ENCODE peak calls at places on chromosomes 5 and 9, in ten cellular contexts. One of them, this sample, is unnamed.

GRCh38 chr9:93580654-93581380 is 4.4 kb downstream of the PHF2 start:
- DNase-seq in T1000: no peak
- DNase-seq in NCI-H524: no peak
- DNase-seq in H54: no peak
- DNase-seq in activated naive CD4-positive, alpha-beta T cell: no peak
- DNase-seq in A172: no peak
- DNase-seq in GM04503: no peak
- DNase-seq in left ventricle myocardium superior: no peak
- DNase-seq in NCI-H1092: no peak
- DNase-seq in fibroblast of lung: no peak
- DNase-seq in this sample: no peak

GRCh38 chr9:3398232-3398648 is 127.6 kb downstream of the RFX3 start:
- DNase-seq in T1000: no peak
- DNase-seq in NCI-H524: no peak
- DNase-seq in H54: no peak
- DNase-seq in activated naive CD4-positive, alpha-beta T cell: no peak
- DNase-seq in A172: no peak
- DNase-seq in GM04503: no peak
- DNase-seq in left ventricle myocardium superior: no peak
- DNase-seq in NCI-H1092: no peak
- DNase-seq in fibroblast of lung: no peak
- DNase-seq in this sample: no peak

GRCh38 chr9:357560-357959 is 142.9 kb downstream of the DOCK8 start:
- DNase-seq in T1000: no peak
- DNase-seq in NCI-H524: no peak
- DNase-seq in H54: no peak
- DNase-seq in activated naive CD4-positive, alpha-beta T cell: no peak
- DNase-seq in A172: no peak
- DNase-seq in GM04503: no peak
- DNase-seq in left ventricle myocardium superior: no peak
- DNase-seq in NCI-H1092: no peak
- DNase-seq in fibroblast of lung: no peak
- DNase-seq in this sample: no peak

GRCh38 chr9:249025-249424 is 34.4 kb downstream of the DOCK8 start:
- DNase-seq in T1000: no peak
- DNase-seq in NCI-H524: no peak
- DNase-seq in H54: no peak
- DNase-seq in activated naive CD4-positive, alpha-beta T cell: no peak
- DNase-seq in A172: peak; percentile 72
- DNase-seq in GM04503: no peak
- DNase-seq in left ventricle myocardium superior: no peak
- DNase-seq in NCI-H1092: no peak
- DNase-seq in fibroblast of lung: no peak
- DNase-seq in this sample: peak; percentile 14

GRCh38 chr5:74103131-74104023 is 477.4 kb downstream of the ARHGEF28 start:
- DNase-seq in T1000: no peak
- DNase-seq in NCI-H524: no peak
- DNase-seq in H54: no peak
- DNase-seq in activated naive CD4-positive, alpha-beta T cell: no peak
- DNase-seq in A172: no peak
- DNase-seq in GM04503: no peak
- DNase-seq in left ventricle myocardium superior: no peak
- DNase-seq in NCI-H1092: no peak
- DNase-seq in fibroblast of lung: peak; percentile 22
- DNase-seq in this sample: no peak

GRCh38 chr5:107533946-107534876 is 136.5 kb downstream of the EFNA5 start:
- DNase-seq in T1000: no peak
- DNase-seq in NCI-H524: peak; percentile 21
- DNase-seq in H54: no peak
- DNase-seq in activated naive CD4-positive, alpha-beta T cell: no peak
- DNase-seq in A172: no peak
- DNase-seq in GM04503: no peak
- DNase-seq in left ventricle myocardium superior: no peak
- DNase-seq in NCI-H1092: no peak
- DNase-seq in fibroblast of lung: no peak
- DNase-seq in this sample: no peak

GRCh38 chr9:124675261-124676158 is 95.6 kb downstream of the NR6A1 start:
- DNase-seq in T1000: no peak
- DNase-seq in NCI-H524: no peak
- DNase-seq in H54: no peak
- DNase-seq in activated naive CD4-positive, alpha-beta T cell: no peak
- DNase-seq in A172: no peak
- DNase-seq in GM04503: no peak
- DNase-seq in left ventricle myocardium superior: no peak
- DNase-seq in NCI-H1092: no peak
- DNase-seq in fibroblast of lung: no peak
- DNase-seq in this sample: no peak

GRCh38 chr5:2917093-2917492 is 165.6 kb upstream of the IRX2 start:
- DNase-seq in T1000: no peak
- DNase-seq in NCI-H524: no peak
- DNase-seq in H54: no peak
- DNase-seq in activated naive CD4-positive, alpha-beta T cell: no peak
- DNase-seq in A172: no peak
- DNase-seq in GM04503: no peak
- DNase-seq in left ventricle myocardium superior: no peak
- DNase-seq in NCI-H1092: no peak
- DNase-seq in fibroblast of lung: no peak
- DNase-seq in this sample: no peak

GRCh38 chr9:72554221-72554641 is 32.8 kb downstream of the TMC1 start:
- DNase-seq in T1000: peak; percentile 4
- DNase-seq in NCI-H524: no peak
- DNase-seq in H54: no peak
- DNase-seq in activated naive CD4-positive, alpha-beta T cell: no peak
- DNase-seq in A172: peak; percentile 53
- DNase-seq in GM04503: peak; percentile 98
- DNase-seq in left ventricle myocardium superior: no peak
- DNase-seq in NCI-H1092: no peak
- DNase-seq in fibroblast of lung: peak; percentile 67
- DNase-seq in this sample: peak; percentile 34

GRCh38 chr9:88574993-88575392 is 40.0 kb downstream of the NXNL2 start:
- DNase-seq in T1000: no peak
- DNase-seq in NCI-H524: peak; percentile 29
- DNase-seq in H54: no peak
- DNase-seq in activated naive CD4-positive, alpha-beta T cell: no peak
- DNase-seq in A172: peak; percentile 56
- DNase-seq in GM04503: no peak
- DNase-seq in left ventricle myocardium superior: no peak
- DNase-seq in NCI-H1092: no peak
- DNase-seq in fibroblast of lung: peak; percentile 47
- DNase-seq in this sample: peak; percentile 30

GRCh38 chr5:10420926-10421325 is 20.8 kb upstream of the ROPN1L start:
- DNase-seq in T1000: no peak
- DNase-seq in NCI-H524: no peak
- DNase-seq in H54: no peak
- DNase-seq in activated naive CD4-positive, alpha-beta T cell: no peak
- DNase-seq in A172: no peak
- DNase-seq in GM04503: no peak
- DNase-seq in left ventricle myocardium superior: no peak
- DNase-seq in NCI-H1092: no peak
- DNase-seq in fibroblast of lung: no peak
- DNase-seq in this sample: no peak

GRCh38 chr9:70478963-70479641 is 64.6 kb upstream of the KLF9 start:
- DNase-seq in T1000: no peak
- DNase-seq in NCI-H524: no peak
- DNase-seq in H54: no peak
- DNase-seq in activated naive CD4-positive, alpha-beta T cell: no peak
- DNase-seq in A172: no peak
- DNase-seq in GM04503: no peak
- DNase-seq in left ventricle myocardium superior: no peak
- DNase-seq in NCI-H1092: no peak
- DNase-seq in fibroblast of lung: peak; percentile 84
- DNase-seq in this sample: no peak

GRCh38 chr9:98345011-98345410 is 89.6 kb upstream of the TBC1D2 start:
- DNase-seq in T1000: no peak
- DNase-seq in NCI-H524: peak; percentile 87
- DNase-seq in H54: no peak
- DNase-seq in activated naive CD4-positive, alpha-beta T cell: no peak
- DNase-seq in A172: no peak
- DNase-seq in GM04503: no peak
- DNase-seq in left ventricle myocardium superior: no peak
- DNase-seq in NCI-H1092: no peak
- DNase-seq in fibroblast of lung: no peak
- DNase-seq in this sample: no peak

GRCh38 chr5:11164456-11165286 is 403.6 kb upstream of the DAP start:
- DNase-seq in T1000: no peak
- DNase-seq in NCI-H524: no peak
- DNase-seq in H54: no peak
- DNase-seq in activated naive CD4-positive, alpha-beta T cell: no peak
- DNase-seq in A172: no peak
- DNase-seq in GM04503: no peak
- DNase-seq in left ventricle myocardium superior: no peak
- DNase-seq in NCI-H1092: no peak
- DNase-seq in fibroblast of lung: peak; percentile 1
- DNase-seq in this sample: no peak

GRCh38 chr5:172805736-172806255 is 28.3 kb upstream of the ERGIC1 start:
- DNase-seq in T1000: no peak
- DNase-seq in NCI-H524: no peak
- DNase-seq in H54: no peak
- DNase-seq in activated naive CD4-positive, alpha-beta T cell: no peak
- DNase-seq in A172: no peak
- DNase-seq in GM04503: no peak
- DNase-seq in left ventricle myocardium superior: no peak
- DNase-seq in NCI-H1092: no peak
- DNase-seq in fibroblast of lung: no peak
- DNase-seq in this sample: no peak

GRCh38 chr9:87834357-87834756 is 48.3 kb upstream of the SPATA31E1 start:
- DNase-seq in T1000: no peak
- DNase-seq in NCI-H524: no peak
- DNase-seq in H54: no peak
- DNase-seq in activated naive CD4-positive, alpha-beta T cell: no peak
- DNase-seq in A172: no peak
- DNase-seq in GM04503: no peak
- DNase-seq in left ventricle myocardium superior: no peak
- DNase-seq in NCI-H1092: peak; percentile 6
- DNase-seq in fibroblast of lung: no peak
- DNase-seq in this sample: no peak

GRCh38 chr9:131982683-131983239 is 96.9 kb downstream of the MED27 start:
- DNase-seq in T1000: no peak
- DNase-seq in NCI-H524: no peak
- DNase-seq in H54: no peak
- DNase-seq in activated naive CD4-positive, alpha-beta T cell: no peak
- DNase-seq in A172: peak; percentile 66
- DNase-seq in GM04503: no peak
- DNase-seq in left ventricle myocardium superior: no peak
- DNase-seq in NCI-H1092: no peak
- DNase-seq in fibroblast of lung: no peak
- DNase-seq in this sample: no peak

This sample was measured in H4.